ENCODE peak calls at places on chromosomes 2 and 18, in four cellular contexts. G is left ventricle myocardium inferior, P is nephron progenitor cell, N is foreskin fibroblast. O is an unnamed sample.

GRCh38 chr18:58132595-58133191 is 88.7 kb downstream of the NEDD4L start:
- DNase-seq in N (peak), P (no peak), G (no peak), O (no peak)

GRCh38 chr2:58865436-58865835 is 624.3 kb upstream of the FANCL start:
- DNase-seq in N (no peak), P (no peak), G (no peak), O (no peak)

GRCh38 chr2:233848276-233848675 is 6.1 kb downstream of the HJURP start:
- DNase-seq in G (no peak), P (no peak), N (no peak), O (no peak)

GRCh38 chr2:1625281-1626001 is 118.9 kb downstream of the PXDN start:
- DNase-seq in P (no peak), G (no peak), N (peak), O (no peak)

GRCh38 chr2:223273995-223274394 is 222.0 kb downstream of the KCNE4 start:
- DNase-seq in P (no peak), G (no peak), N (no peak), O (no peak)

GRCh38 chr2:70566906-70567305 is 13.3 kb upstream of the TGFA start:
- DNase-seq in N (no peak), G (no peak), P (no peak), O (no peak)

GRCh38 chr18:22391571-22392359 is 25.9 kb downstream of the CTAGE1 start:
- DNase-seq in N (peak), P (no peak), G (no peak), O (no peak)

GRCh38 chr2:48829036-48829435 is 73.5 kb upstream of the LHCGR start:
- DNase-seq in G (no peak), N (peak), P (no peak), O (no peak)

GRCh38 chr2:180219471-180219870 is 212.4 kb upstream of the CWC22 start:
- DNase-seq in P (no peak), N (peak), G (no peak), O (no peak)

GRCh38 chr2:26968001-26968400 is 2.4 kb upstream of the MAPRE3 start:
- DNase-seq in P (no peak), G (no peak), N (no peak), O (no peak)

GRCh38 chr2:150482667-150483260 is 4.7 kb downstream of the RND3 start:
- DNase-seq in N (peak), P (no peak), G (no peak), O (no peak)

GRCh38 chr18:51537487-51537886 is 340.0 kb upstream of the MEX3C start:
- DNase-seq in P (peak), N (no peak), G (peak), O (no peak)

GRCh38 chr2:181742908-181743722 is 62.8 kb upstream of the NEUROD1 start:
- DNase-seq in P (peak), G (no peak), N (peak), O (no peak)

GRCh38 chr2:626491-627339 is 50.5 kb downstream of the TMEM18 start:
- DNase-seq in G (no peak), N (no peak), P (no peak), O (no peak)

GRCh38 chr2:769771-770170 is 92.6 kb upstream of the TMEM18 start:
- DNase-seq in P (no peak), G (no peak), N (no peak), O (no peak)

DNA sequence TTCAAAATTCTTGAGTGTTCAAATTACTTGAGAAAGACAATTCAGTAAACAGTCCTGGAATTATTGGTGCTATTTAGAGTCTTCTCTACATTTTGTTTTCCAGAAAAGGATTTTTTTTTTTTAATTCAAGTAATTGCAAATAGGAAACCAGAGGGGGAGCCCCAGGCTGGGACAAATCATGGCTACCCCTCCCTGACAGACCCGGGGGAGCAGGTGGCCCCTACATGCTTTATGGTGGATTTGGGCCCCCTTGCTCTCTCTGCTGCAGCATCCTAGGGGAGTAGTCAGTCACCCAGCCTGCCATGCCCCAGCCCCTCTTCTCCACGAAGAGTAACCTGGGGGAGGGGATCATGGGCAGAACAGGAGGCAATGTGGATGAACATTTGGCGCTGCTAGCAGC is 4.7 kb downstream of the C2orf81 start:
- DNase-seq in P (no peak), N (no peak), G (no peak), O (peak)
- TF ChIP-seq CTCF in P (no peak), N (no peak), G (no peak), O (no peak)

GRCh38 chr2:46643493-46643892 is 164.1 kb downstream of the TMEM247 start:
- DNase-seq in G (no peak), P (no peak), N (peak), O (no peak)
- TF ChIP-seq CTCF in G (no peak), P (no peak), N (no peak), O (no peak)

GRCh38 chr2:43800894-43801293 is 27.1 kb downstream of the DYNC2LI1 start:
- DNase-seq in N (no peak), G (no peak), P (no peak), O (no peak)

GRCh38 chr2:43803113-43803512 is 29.3 kb downstream of the DYNC2LI1 start:
- DNase-seq in N (no peak), P (no peak), G (no peak), O (no peak)

GRCh38 chr2:43796206-43796605 is 22.4 kb downstream of the DYNC2LI1 start:
- DNase-seq in N (no peak), G (no peak), P (no peak), O (no peak)

GRCh38 chr2:43802135-43802534 is 28.3 kb downstream of the DYNC2LI1 start:
- DNase-seq in P (no peak), N (no peak), G (no peak), O (no peak)

DNA sequence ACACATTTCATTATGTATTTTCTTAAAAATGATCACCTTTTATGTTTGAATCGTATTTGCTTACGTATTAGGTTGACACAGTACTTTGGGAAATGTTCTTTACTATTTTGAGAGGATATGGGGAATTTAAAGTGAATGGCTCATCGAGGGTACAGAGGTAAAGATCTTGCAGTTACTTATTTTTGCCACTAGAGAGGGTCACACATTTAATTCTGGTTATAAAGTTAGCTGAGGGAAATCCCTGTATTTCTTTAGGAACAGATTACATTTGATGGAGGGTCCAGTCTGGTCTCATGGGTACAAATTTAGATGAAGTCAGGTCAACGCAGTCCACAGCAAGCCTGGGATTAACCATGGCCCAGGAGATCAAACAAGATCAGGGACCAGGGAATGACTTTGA is 24.5 kb downstream of the DYNC2LI1 start:
- DNase-seq in G (no peak), P (no peak), N (no peak), O (no peak)
- TF ChIP-seq CTCF in G (peak), P (peak), N (no peak), O (peak)

DNA sequence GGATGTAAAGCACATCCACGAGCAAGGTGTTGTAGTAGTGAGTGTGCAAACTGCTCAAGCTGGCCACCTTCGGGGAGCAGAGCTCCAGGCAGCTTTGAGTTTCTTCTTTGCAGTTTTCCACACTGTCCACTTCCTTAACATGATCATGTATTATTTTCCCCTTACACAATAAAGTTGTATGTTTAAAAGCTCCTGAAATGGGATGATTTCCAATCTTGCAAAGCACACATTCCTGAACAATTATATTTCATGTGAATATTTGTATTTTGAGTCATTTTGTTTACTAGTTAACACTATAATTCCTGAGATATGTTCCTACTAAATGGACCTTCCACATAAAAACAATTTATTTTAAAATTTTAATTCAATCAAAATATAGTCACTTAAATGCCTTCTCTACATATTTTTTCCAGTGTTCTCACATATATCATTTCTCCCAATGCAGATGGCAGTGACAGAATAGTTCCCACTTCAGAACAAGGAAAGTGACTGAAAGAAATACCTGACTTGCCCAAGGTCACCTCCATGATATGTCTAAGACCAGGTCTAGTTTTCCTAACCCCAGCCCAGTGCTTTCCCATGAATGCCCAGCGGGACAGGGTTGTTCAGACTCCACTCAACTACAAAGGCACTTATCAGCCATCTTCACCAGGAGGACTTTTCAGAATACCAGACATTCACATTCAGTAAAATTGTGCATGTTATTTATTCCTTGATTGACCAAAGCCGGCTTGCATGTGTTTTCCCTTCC is 5.5 kb downstream of the CYB5A start:
- DNase-seq in N (peak), G (no peak), P (no peak), O (no peak)
- TF ChIP-seq CTCF in N (no peak), G (no peak), P (no peak), O (no peak)

GRCh38 chr2:65598240-65598639 is 165.8 kb upstream of the SPRED2 start:
- DNase-seq in N (no peak), P (no peak), G (no peak), O (no peak)
- TF ChIP-seq CTCF in N (no peak), P (no peak), G (no peak), O (no peak)